ENCODE peak calls at places on chromosomes 13 and 19, in nine cellular contexts. B, P, I, Z, S, V, N, T and K are unnamed samples.

GRCh38 chr13:36124236-36124822 is 6.9 kb downstream of the DCLK1 start:
- DNase-seq in Z (no peak), I (no peak), T (no peak), N (no peak), S (peak; percentile 83), V (no peak), P (no peak), B (no peak), K (no peak)

GRCh38 chr13:100234524-100235136 is 145.7 kb downstream of the PCCA start:
- DNase-seq in S (peak; percentile 27), T (no peak), N (no peak), V (no peak), Z (no peak), P (no peak), I (no peak), B (no peak), K (no peak)

GRCh38 chr13:33401238-33401637 is 115.7 kb upstream of the STARD13 start:
- DNase-seq in S (no peak), B (no peak), V (no peak), Z (no peak), N (no peak), P (no peak), I (no peak), T (no peak), K (no peak)

GRCh38 chr13:94188173-94188869 is 291.2 kb downstream of the DCT start:
- DNase-seq in N (no peak), B (no peak), S (no peak), T (no peak), Z (no peak), I (no peak), P (no peak), V (no peak), K (no peak)

GRCh38 chr19:12773571-12773970 is 1.8 kb downstream of the HOOK2 start:
- DNase-seq in I (no peak), T (no peak), Z (no peak), N (no peak), V (no peak), P (no peak), S (no peak), B (no peak), K (no peak)

GRCh38 chr19:12974301-12975220 is 5.2 kb downstream of the DAND5 start:
- DNase-seq in I (peak; percentile 73), N (no peak), P (no peak), B (no peak), S (no peak), V (no peak), T (no peak), Z (no peak), K (no peak)

GRCh38 chr19:18292460-18292809 is 11.0 kb upstream of the JUND start:
- DNase-seq in N (no peak), P (no peak), Z (peak; percentile 27), S (no peak), T (no peak), B (no peak), I (no peak), V (peak; percentile 74), K (no peak)

GRCh38 chr13:23928985-23929384 is 31.7 kb upstream of the C1QTNF9B start:
- DNase-seq in Z (no peak), S (peak; percentile 70), V (no peak), T (no peak), P (no peak), I (no peak), B (no peak), N (no peak), K (no peak)

GRCh38 chr19:38068851-38069250 is 155.2 kb downstream of the DPF1 start:
- DNase-seq in I (no peak), P (no peak), S (no peak), V (no peak), N (no peak), T (no peak), Z (no peak), B (no peak), K (no peak)

GRCh38 chr13:45833663-45834062 is 17.9 kb downstream of the SIAH3 start:
- DNase-seq in I (no peak), Z (no peak), P (no peak), V (no peak), N (no peak), T (no peak), S (peak; percentile 20), B (no peak), K (no peak)

GRCh38 chr19:36009220-36009619 is 607 bp upstream of the SYNE4 start:
- DNase-seq in V (peak; percentile 66), Z (peak; percentile 71), P (peak; percentile 41), B (peak; percentile 89), T (peak; percentile 42), S (peak; percentile 76), N (peak; percentile 70), I (peak; percentile 86), K (no peak)

GRCh38 chr19:47713046-47714021 is at the start of gene EHD2:
- DNase-seq in N (no peak), I (peak; percentile 78), B (peak; percentile 87), V (peak; percentile 73), S (peak; percentile 86), T (peak; percentile 39), Z (peak; percentile 70), P (no peak), K (no peak)

GRCh38 chr13:42164557-42165125 is 107.3 kb upstream of the AKAP11 start:
- DNase-seq in S (no peak), V (no peak), B (no peak), N (no peak), T (no peak), Z (no peak), P (no peak), I (no peak), K (no peak)

GRCh38 chr19:674282-675151 is 1.7 kb upstream of the FSTL3 start:
- DNase-seq in S (no peak), V (no peak), T (no peak), B (peak; percentile 78), I (no peak), N (no peak), Z (no peak), P (no peak), K (no peak)